ENCODE peak calls at places on chromosome 15, in four cellular contexts. One of them, this sample, is unnamed.

GRCh38 chr15:55758580-55758986 is 15.6 kb upstream of the PRTG start:
- DNase-seq in activated T-cell treated with anti-CD3 and anti-CD28 coated beads for 4 hours: no peak
- DNase-seq in GF-D8: no peak
- DNase-seq in KG1: no peak
- DNase-seq in this sample: no peak

GRCh38 chr15:74378853-74379252 is 11.4 kb upstream of the CYP11A1 start:
- DNase-seq in activated T-cell treated with anti-CD3 and anti-CD28 coated beads for 4 hours: peak; percentile 65
- DNase-seq in GF-D8: no peak
- DNase-seq in KG1: no peak
- DNase-seq in this sample: no peak

GRCh38 chr15:43370310-43370974 is 401 bp downstream of the ZSCAN29 start:
- DNase-seq in activated T-cell treated with anti-CD3 and anti-CD28 coated beads for 4 hours: no peak
- DNase-seq in GF-D8: no peak
- DNase-seq in KG1: no peak
- DNase-seq in this sample: peak; percentile 30

GRCh38 chr15:100596792-100597191 is 5.2 kb downstream of the LINS1 start:
- DNase-seq in activated T-cell treated with anti-CD3 and anti-CD28 coated beads for 4 hours: peak; percentile 99
- DNase-seq in GF-D8: peak; percentile 82
- DNase-seq in KG1: no peak
- DNase-seq in this sample: peak; percentile 29

GRCh38 chr15:57510647-57511046 is 81.1 kb upstream of the MYZAP start:
- DNase-seq in activated T-cell treated with anti-CD3 and anti-CD28 coated beads for 4 hours: no peak
- DNase-seq in GF-D8: no peak
- DNase-seq in KG1: no peak
- DNase-seq in this sample: peak; percentile 47

GRCh38 chr15:45637552-45638033 is 2.8 kb downstream of the SQOR start:
- DNase-seq in activated T-cell treated with anti-CD3 and anti-CD28 coated beads for 4 hours: peak; percentile 42
- DNase-seq in GF-D8: peak; percentile 81
- DNase-seq in KG1: no peak
- DNase-seq in this sample: peak; percentile 76

GRCh38 chr15:43792761-43793493 is 807 bp downstream of the SERF2 start:
- DNase-seq in activated T-cell treated with anti-CD3 and anti-CD28 coated beads for 4 hours: no peak
- DNase-seq in GF-D8: no peak
- DNase-seq in KG1: no peak
- DNase-seq in this sample: peak; percentile 63

GRCh38 chr15:81410318-81410753 is 36.3 kb upstream of the TMC3 start:
- DNase-seq in activated T-cell treated with anti-CD3 and anti-CD28 coated beads for 4 hours: no peak
- DNase-seq in GF-D8: peak; percentile 6
- DNase-seq in KG1: peak; percentile 54
- DNase-seq in this sample: peak; percentile 34

GRCh38 chr15:66720206-66721010 is 18.4 kb downstream of the SMAD6 start:
- DNase-seq in activated T-cell treated with anti-CD3 and anti-CD28 coated beads for 4 hours: no peak
- DNase-seq in GF-D8: peak; percentile 65
- DNase-seq in KG1: no peak
- DNase-seq in this sample: no peak

GRCh38 chr15:101305820-101306255 is 10.8 kb upstream of the SNRPA1 start:
- DNase-seq in activated T-cell treated with anti-CD3 and anti-CD28 coated beads for 4 hours: no peak
- DNase-seq in GF-D8: no peak
- DNase-seq in KG1: no peak
- DNase-seq in this sample: no peak

GRCh38 chr15:35427091-35427490 is 118.9 kb downstream of the DPH6 start:
- DNase-seq in activated T-cell treated with anti-CD3 and anti-CD28 coated beads for 4 hours: no peak
- DNase-seq in GF-D8: no peak
- DNase-seq in KG1: no peak
- DNase-seq in this sample: no peak

GRCh38 chr15:29289179-29289578 is 19.6 kb upstream of the NSMCE3 start:
- DNase-seq in activated T-cell treated with anti-CD3 and anti-CD28 coated beads for 4 hours: no peak
- DNase-seq in GF-D8: no peak
- DNase-seq in KG1: no peak
- DNase-seq in this sample: no peak

GRCh38 chr15:66504563-66505429 is at the start of the genes RPL4 and ZWILCH:
- DNase-seq in activated T-cell treated with anti-CD3 and anti-CD28 coated beads for 4 hours: peak; percentile 65
- DNase-seq in GF-D8: peak; percentile 62
- DNase-seq in KG1: peak; percentile 92
- DNase-seq in this sample: peak; percentile 85

GRCh38 chr15:25439456-25439836 is 622 bp upstream of the UBE3A start:
- DNase-seq in activated T-cell treated with anti-CD3 and anti-CD28 coated beads for 4 hours: no peak
- DNase-seq in GF-D8: no peak
- DNase-seq in KG1: peak; percentile 88
- DNase-seq in this sample: peak; percentile 45

GRCh38 chr15:62278534-62278933 is 113.4 kb upstream of the C2CD4B start:
- DNase-seq in activated T-cell treated with anti-CD3 and anti-CD28 coated beads for 4 hours: no peak
- DNase-seq in GF-D8: no peak
- DNase-seq in KG1: no peak
- DNase-seq in this sample: no peak

GRCh38 chr15:48634934-48635333 is 10.6 kb downstream of the FBN1 start:
- DNase-seq in activated T-cell treated with anti-CD3 and anti-CD28 coated beads for 4 hours: no peak
- DNase-seq in GF-D8: no peak
- DNase-seq in KG1: no peak
- DNase-seq in this sample: no peak

GRCh38 chr15:55683366-55683765 is 59.6 kb downstream of the PRTG start:
- DNase-seq in activated T-cell treated with anti-CD3 and anti-CD28 coated beads for 4 hours: no peak
- DNase-seq in GF-D8: no peak
- DNase-seq in KG1: no peak
- DNase-seq in this sample: no peak